ENCODE peak calls at places on chromosomes 11 and 22, in nine cellular contexts. One of them, this sample, is unnamed.

GRCh38 chr11:130899106-130899505 is 17.2 kb downstream of the SNX19 start:
- DNase-seq in NAMALWA: no peak
- DNase-seq in pons: no peak
- DNase-seq in CD8-positive, alpha-beta memory T cell: no peak
- DNase-seq in SJSA1: no peak
- DNase-seq in activated T-cell treated with anti-CD3 and anti-CD28 coated beads, Interleukin-2, amount 50 U/mL, for 24 hours: no peak
- DNase-seq in OCI-LY7: no peak
- DNase-seq in stimulated activated CD4-positive, alpha-beta T cell treated with anti-CD3 and anti-CD28 coated beads, Interleukin-4, amount 100 ng/mL, for 24 hours: no peak
- DNase-seq in stimulated activated naive CD4-positive, alpha-beta T cell: no peak
- DNase-seq in this sample: no peak

GRCh38 chr11:105447936-105448702 is 161.8 kb upstream of the GRIA4 start:
- DNase-seq in NAMALWA: no peak
- DNase-seq in pons: no peak
- DNase-seq in CD8-positive, alpha-beta memory T cell: no peak
- DNase-seq in SJSA1: no peak
- DNase-seq in activated T-cell treated with anti-CD3 and anti-CD28 coated beads, Interleukin-2, amount 50 U/mL, for 24 hours: no peak
- DNase-seq in OCI-LY7: no peak
- DNase-seq in stimulated activated CD4-positive, alpha-beta T cell treated with anti-CD3 and anti-CD28 coated beads, Interleukin-4, amount 100 ng/mL, for 24 hours: no peak
- DNase-seq in stimulated activated naive CD4-positive, alpha-beta T cell: no peak
- DNase-seq in this sample: no peak

GRCh38 chr22:17266261-17266971 is 47.2 kb upstream of the ADA2 start:
- DNase-seq in NAMALWA: no peak
- DNase-seq in pons: no peak
- DNase-seq in CD8-positive, alpha-beta memory T cell: no peak
- DNase-seq in SJSA1: no peak
- DNase-seq in activated T-cell treated with anti-CD3 and anti-CD28 coated beads, Interleukin-2, amount 50 U/mL, for 24 hours: no peak
- DNase-seq in OCI-LY7: no peak
- DNase-seq in stimulated activated CD4-positive, alpha-beta T cell treated with anti-CD3 and anti-CD28 coated beads, Interleukin-4, amount 100 ng/mL, for 24 hours: no peak
- DNase-seq in stimulated activated naive CD4-positive, alpha-beta T cell: no peak
- DNase-seq in this sample: peak

GRCh38 chr11:5004429-5005274 is 10.0 kb downstream of the OR51L1 start:
- DNase-seq in NAMALWA: peak
- DNase-seq in pons: peak
- DNase-seq in CD8-positive, alpha-beta memory T cell: no peak
- DNase-seq in SJSA1: no peak
- DNase-seq in activated T-cell treated with anti-CD3 and anti-CD28 coated beads, Interleukin-2, amount 50 U/mL, for 24 hours: no peak
- DNase-seq in OCI-LY7: peak
- DNase-seq in stimulated activated CD4-positive, alpha-beta T cell treated with anti-CD3 and anti-CD28 coated beads, Interleukin-4, amount 100 ng/mL, for 24 hours: peak
- DNase-seq in stimulated activated naive CD4-positive, alpha-beta T cell: no peak
- DNase-seq in this sample: peak

GRCh38 chr11:10488121-10488580 is 33.1 kb downstream of the AMPD3 start:
- DNase-seq in NAMALWA: no peak
- DNase-seq in pons: no peak
- DNase-seq in CD8-positive, alpha-beta memory T cell: no peak
- DNase-seq in SJSA1: peak
- DNase-seq in activated T-cell treated with anti-CD3 and anti-CD28 coated beads, Interleukin-2, amount 50 U/mL, for 24 hours: peak
- DNase-seq in OCI-LY7: peak
- DNase-seq in stimulated activated CD4-positive, alpha-beta T cell treated with anti-CD3 and anti-CD28 coated beads, Interleukin-4, amount 100 ng/mL, for 24 hours: no peak
- DNase-seq in stimulated activated naive CD4-positive, alpha-beta T cell: no peak
- DNase-seq in this sample: no peak

GRCh38 chr11:25899761-25900160 is 432.2 kb upstream of the ANO3 start:
- DNase-seq in NAMALWA: no peak
- DNase-seq in pons: no peak
- DNase-seq in CD8-positive, alpha-beta memory T cell: no peak
- DNase-seq in SJSA1: no peak
- DNase-seq in activated T-cell treated with anti-CD3 and anti-CD28 coated beads, Interleukin-2, amount 50 U/mL, for 24 hours: no peak
- DNase-seq in OCI-LY7: no peak
- DNase-seq in stimulated activated CD4-positive, alpha-beta T cell treated with anti-CD3 and anti-CD28 coated beads, Interleukin-4, amount 100 ng/mL, for 24 hours: no peak
- DNase-seq in stimulated activated naive CD4-positive, alpha-beta T cell: no peak
- DNase-seq in this sample: no peak

GRCh38 chr11:93603225-93603624 is 58.3 kb upstream of the CEP295 start:
- DNase-seq in NAMALWA: no peak
- DNase-seq in pons: no peak
- DNase-seq in CD8-positive, alpha-beta memory T cell: no peak
- DNase-seq in SJSA1: no peak
- DNase-seq in activated T-cell treated with anti-CD3 and anti-CD28 coated beads, Interleukin-2, amount 50 U/mL, for 24 hours: no peak
- DNase-seq in OCI-LY7: no peak
- DNase-seq in stimulated activated CD4-positive, alpha-beta T cell treated with anti-CD3 and anti-CD28 coated beads, Interleukin-4, amount 100 ng/mL, for 24 hours: no peak
- DNase-seq in stimulated activated naive CD4-positive, alpha-beta T cell: no peak
- DNase-seq in this sample: no peak

GRCh38 chr11:2377511-2378443 is 667 bp downstream of the CD81 start:
- DNase-seq in NAMALWA: peak
- DNase-seq in pons: no peak
- DNase-seq in CD8-positive, alpha-beta memory T cell: peak
- DNase-seq in SJSA1: no peak
- DNase-seq in activated T-cell treated with anti-CD3 and anti-CD28 coated beads, Interleukin-2, amount 50 U/mL, for 24 hours: peak
- DNase-seq in OCI-LY7: peak
- DNase-seq in stimulated activated CD4-positive, alpha-beta T cell treated with anti-CD3 and anti-CD28 coated beads, Interleukin-4, amount 100 ng/mL, for 24 hours: peak
- DNase-seq in stimulated activated naive CD4-positive, alpha-beta T cell: peak
- DNase-seq in this sample: peak

GRCh38 chr11:29260939-29261705 is 755.7 kb downstream of the KCNA4 start:
- DNase-seq in NAMALWA: no peak
- DNase-seq in pons: no peak
- DNase-seq in CD8-positive, alpha-beta memory T cell: no peak
- DNase-seq in SJSA1: no peak
- DNase-seq in activated T-cell treated with anti-CD3 and anti-CD28 coated beads, Interleukin-2, amount 50 U/mL, for 24 hours: no peak
- DNase-seq in OCI-LY7: no peak
- DNase-seq in stimulated activated CD4-positive, alpha-beta T cell treated with anti-CD3 and anti-CD28 coated beads, Interleukin-4, amount 100 ng/mL, for 24 hours: no peak
- DNase-seq in stimulated activated naive CD4-positive, alpha-beta T cell: no peak
- DNase-seq in this sample: no peak

GRCh38 chr22:36471341-36471821 is 10.1 kb downstream of the TXN2 start:
- DNase-seq in NAMALWA: no peak
- DNase-seq in pons: no peak
- DNase-seq in CD8-positive, alpha-beta memory T cell: no peak
- DNase-seq in SJSA1: peak
- DNase-seq in activated T-cell treated with anti-CD3 and anti-CD28 coated beads, Interleukin-2, amount 50 U/mL, for 24 hours: no peak
- DNase-seq in OCI-LY7: no peak
- DNase-seq in stimulated activated CD4-positive, alpha-beta T cell treated with anti-CD3 and anti-CD28 coated beads, Interleukin-4, amount 100 ng/mL, for 24 hours: no peak
- DNase-seq in stimulated activated naive CD4-positive, alpha-beta T cell: no peak
- DNase-seq in this sample: no peak

GRCh38 chr22:23070418-23071162 is at the start of gene GNAZ:
- DNase-seq in NAMALWA: peak
- DNase-seq in pons: no peak
- DNase-seq in CD8-positive, alpha-beta memory T cell: no peak
- DNase-seq in SJSA1: no peak
- DNase-seq in activated T-cell treated with anti-CD3 and anti-CD28 coated beads, Interleukin-2, amount 50 U/mL, for 24 hours: peak
- DNase-seq in OCI-LY7: peak
- DNase-seq in stimulated activated CD4-positive, alpha-beta T cell treated with anti-CD3 and anti-CD28 coated beads, Interleukin-4, amount 100 ng/mL, for 24 hours: no peak
- DNase-seq in stimulated activated naive CD4-positive, alpha-beta T cell: peak
- DNase-seq in this sample: no peak

GRCh38 chr22:35883028-35883620 is 145.5 kb downstream of the RBFOX2 start:
- DNase-seq in NAMALWA: no peak
- DNase-seq in pons: peak
- DNase-seq in CD8-positive, alpha-beta memory T cell: no peak
- DNase-seq in SJSA1: no peak
- DNase-seq in activated T-cell treated with anti-CD3 and anti-CD28 coated beads, Interleukin-2, amount 50 U/mL, for 24 hours: no peak
- DNase-seq in OCI-LY7: peak
- DNase-seq in stimulated activated CD4-positive, alpha-beta T cell treated with anti-CD3 and anti-CD28 coated beads, Interleukin-4, amount 100 ng/mL, for 24 hours: no peak
- DNase-seq in stimulated activated naive CD4-positive, alpha-beta T cell: no peak
- DNase-seq in this sample: no peak

GRCh38 chr11:73367482-73368024 is 8.6 kb upstream of the RELT start:
- DNase-seq in NAMALWA: no peak
- DNase-seq in pons: no peak
- DNase-seq in CD8-positive, alpha-beta memory T cell: no peak
- DNase-seq in SJSA1: no peak
- DNase-seq in activated T-cell treated with anti-CD3 and anti-CD28 coated beads, Interleukin-2, amount 50 U/mL, for 24 hours: no peak
- DNase-seq in OCI-LY7: no peak
- DNase-seq in stimulated activated CD4-positive, alpha-beta T cell treated with anti-CD3 and anti-CD28 coated beads, Interleukin-4, amount 100 ng/mL, for 24 hours: peak
- DNase-seq in stimulated activated naive CD4-positive, alpha-beta T cell: no peak
- DNase-seq in this sample: no peak

GRCh38 chr11:63915961-63916836 is 765 bp downstream of the RCOR2 start:
- DNase-seq in NAMALWA: no peak
- DNase-seq in pons: no peak
- DNase-seq in CD8-positive, alpha-beta memory T cell: no peak
- DNase-seq in SJSA1: peak
- DNase-seq in activated T-cell treated with anti-CD3 and anti-CD28 coated beads, Interleukin-2, amount 50 U/mL, for 24 hours: peak
- DNase-seq in OCI-LY7: peak
- DNase-seq in stimulated activated CD4-positive, alpha-beta T cell treated with anti-CD3 and anti-CD28 coated beads, Interleukin-4, amount 100 ng/mL, for 24 hours: peak
- DNase-seq in stimulated activated naive CD4-positive, alpha-beta T cell: no peak
- DNase-seq in this sample: peak

GRCh38 chr11:66920978-66921784 is 37.0 kb downstream of the PC start:
- DNase-seq in NAMALWA: no peak
- DNase-seq in pons: no peak
- DNase-seq in CD8-positive, alpha-beta memory T cell: no peak
- DNase-seq in SJSA1: no peak
- DNase-seq in activated T-cell treated with anti-CD3 and anti-CD28 coated beads, Interleukin-2, amount 50 U/mL, for 24 hours: no peak
- DNase-seq in OCI-LY7: no peak
- DNase-seq in stimulated activated CD4-positive, alpha-beta T cell treated with anti-CD3 and anti-CD28 coated beads, Interleukin-4, amount 100 ng/mL, for 24 hours: no peak
- DNase-seq in stimulated activated naive CD4-positive, alpha-beta T cell: no peak
- DNase-seq in this sample: peak

GRCh38 chr11:88709567-88709966 is 356.2 kb downstream of the GRM5 start:
- DNase-seq in NAMALWA: no peak
- DNase-seq in pons: peak
- DNase-seq in CD8-positive, alpha-beta memory T cell: no peak
- DNase-seq in SJSA1: no peak
- DNase-seq in activated T-cell treated with anti-CD3 and anti-CD28 coated beads, Interleukin-2, amount 50 U/mL, for 24 hours: no peak
- DNase-seq in OCI-LY7: no peak
- DNase-seq in stimulated activated CD4-positive, alpha-beta T cell treated with anti-CD3 and anti-CD28 coated beads, Interleukin-4, amount 100 ng/mL, for 24 hours: no peak
- DNase-seq in stimulated activated naive CD4-positive, alpha-beta T cell: no peak
- DNase-seq in this sample: no peak